ENCODE peak calls at places on chromosomes 13 and 19, in seven cellular contexts. V is mammary epithelial cell, L is IMR-90, X is GM23338, P is endodermal cell, A is OCI-LY7, O is brain microvascular endothelial cell. K is an unnamed sample.

GRCh38 chr13:20136781-20137703 is 23.8 kb downstream of the GJA3 start:
- DNase-seq in V (peak; percentile 14), L (no peak), X (peak; percentile 82), P (peak; percentile 90), A (no peak), O (no peak), K (no peak)

GRCh38 chr13:26759156-26759906 is 1.3 kb downstream of the GPR12 start:
- DNase-seq in V (no peak), L (no peak), X (peak; percentile 21), P (no peak), A (no peak), O (no peak), K (no peak)

GRCh38 chr13:59099182-59099950 is 1064.4 kb downstream of the DIAPH3 start:
- DNase-seq in V (no peak), L (peak; percentile 69), X (peak; percentile 2), P (no peak), A (no peak), O (peak; percentile 36), K (no peak)

GRCh38 chr13:35979378-35979911 is 151.7 kb downstream of the DCLK1 start:
- DNase-seq in V (peak; percentile 50), L (peak; percentile 83), X (no peak), P (no peak), A (no peak), O (peak; percentile 88), K (peak; percentile 89)

GRCh38 chr13:99314640-99315176 is 7.5 kb upstream of the GPR183 start:
- DNase-seq in V (no peak), L (peak; percentile 28), X (no peak), P (no peak), A (no peak), O (peak; percentile 94), K (no peak)

GRCh38 chr13:51286135-51287002 is 53.1 kb upstream of the SERPINE3 start:
- DNase-seq in V (peak; percentile 43), L (peak; percentile 43), X (peak; percentile 91), P (peak; percentile 96), A (peak; percentile 78), O (peak; percentile 60), K (peak; percentile 88)

GRCh38 chr19:45404557-45405434 is at the start of gene PPP1R13L:
- DNase-seq in V (peak; percentile 94), L (peak; percentile 56), X (peak; percentile 97), P (peak; percentile 97), A (peak; percentile 26), O (peak; percentile 77), K (peak; percentile 84)

GRCh38 chr19:5313307-5313706 is 27.3 kb downstream of the PTPRS start:
- DNase-seq in V (no peak), L (no peak), X (no peak), P (no peak), A (no peak), O (no peak), K (no peak)

GRCh38 chr13:47004552-47004951 is 107.7 kb upstream of the HTR2A start:
- DNase-seq in V (no peak), L (no peak), X (no peak), P (no peak), A (no peak), O (no peak), K (no peak)

GRCh38 chr13:97354808-97355207 is 79.2 kb upstream of the RAP2A start:
- DNase-seq in V (no peak), L (no peak), X (no peak), P (no peak), A (no peak), O (no peak), K (no peak)

GRCh38 chr13:75258159-75258782 is 223.7 kb downstream of the TBC1D4 start:
- DNase-seq in V (peak; percentile 50), L (peak; percentile 55), X (peak; percentile 67), P (no peak), A (peak; percentile 16), O (no peak), K (no peak)

GRCh38 chr13:102914629-102914935 is 68.8 kb downstream of the ERCC5 start:
- DNase-seq in V (no peak), L (no peak), X (no peak), P (no peak), A (no peak), O (no peak), K (no peak)

GRCh38 chr13:94947965-94948371 is 235.6 kb upstream of the SOX21 start:
- DNase-seq in V (no peak), L (no peak), X (peak; percentile 50), P (peak; percentile 63), A (no peak), O (no peak), K (no peak)

GRCh38 chr19:10815969-10816635 is 19.9 kb downstream of the TMED1 start:
- DNase-seq in V (no peak), L (peak; percentile 14), X (peak; percentile 13), P (peak; percentile 43), A (no peak), O (no peak), K (no peak)

GRCh38 chr19:10818306-10819123 is 17.5 kb downstream of the TMED1 start:
- DNase-seq in V (no peak), L (no peak), X (no peak), P (peak; percentile 35), A (no peak), O (no peak), K (no peak)

GRCh38 chr19:10816691-10817090 is 19.3 kb downstream of the TMED1 start:
- DNase-seq in V (no peak), L (no peak), X (no peak), P (peak; percentile 24), A (no peak), O (no peak), K (no peak)

GRCh38 chr19:10819124-10820060 is 16.6 kb downstream of the TMED1 start:
- DNase-seq in V (no peak), L (no peak), X (no peak), P (no peak), A (no peak), O (no peak), K (no peak)

DNA sequence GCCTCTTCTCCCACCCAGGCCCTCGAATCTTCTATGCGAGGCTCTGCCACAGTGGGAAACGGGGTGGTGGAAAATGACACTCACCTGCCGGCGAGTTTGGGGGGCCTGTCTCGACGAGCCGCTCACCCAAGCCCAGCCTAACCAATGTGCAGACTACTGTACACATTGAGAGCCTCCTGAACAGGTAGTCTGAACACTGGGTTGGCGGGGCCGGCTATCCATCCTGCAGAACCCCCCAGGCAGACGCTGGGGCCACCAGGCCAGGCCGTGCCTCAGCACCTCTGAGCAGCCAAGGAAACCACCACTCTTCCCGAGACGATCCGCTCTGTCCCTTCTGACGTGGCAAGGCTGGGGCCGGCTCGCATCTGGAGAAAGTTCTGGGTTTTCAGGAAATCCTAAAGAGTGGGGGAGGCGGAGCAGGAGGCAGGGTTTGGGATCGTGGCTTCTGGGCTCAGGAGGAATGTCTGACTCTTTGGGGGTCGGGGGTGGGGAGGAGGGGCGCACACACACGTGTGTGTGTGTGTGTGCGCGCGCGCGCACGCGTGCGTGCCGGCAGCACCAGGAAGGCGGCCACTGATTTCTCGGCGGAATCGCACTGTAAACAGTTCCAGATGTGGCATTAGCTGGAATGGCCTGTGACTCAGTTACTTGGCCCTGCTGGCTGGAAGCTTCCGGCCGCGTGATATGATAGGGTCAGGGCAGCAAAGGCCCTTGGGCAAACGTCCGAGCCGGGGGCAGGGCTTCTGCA is 18.5 kb downstream of the TMED1 start:
- DNase-seq in V (no peak), L (peak; percentile 98), X (peak; percentile 24), P (peak; percentile 46), A (no peak), O (peak; percentile 91), K (peak; percentile 53)
- H3K4me3 ChIP-seq in V (no peak overlapping the region), L (peak overlapping the region; percentile 63), X (no peak overlapping the region), P (no peak overlapping the region), A (no peak overlapping the region), O (peak overlapping the region; percentile 60), K (no peak overlapping the region)

DNA sequence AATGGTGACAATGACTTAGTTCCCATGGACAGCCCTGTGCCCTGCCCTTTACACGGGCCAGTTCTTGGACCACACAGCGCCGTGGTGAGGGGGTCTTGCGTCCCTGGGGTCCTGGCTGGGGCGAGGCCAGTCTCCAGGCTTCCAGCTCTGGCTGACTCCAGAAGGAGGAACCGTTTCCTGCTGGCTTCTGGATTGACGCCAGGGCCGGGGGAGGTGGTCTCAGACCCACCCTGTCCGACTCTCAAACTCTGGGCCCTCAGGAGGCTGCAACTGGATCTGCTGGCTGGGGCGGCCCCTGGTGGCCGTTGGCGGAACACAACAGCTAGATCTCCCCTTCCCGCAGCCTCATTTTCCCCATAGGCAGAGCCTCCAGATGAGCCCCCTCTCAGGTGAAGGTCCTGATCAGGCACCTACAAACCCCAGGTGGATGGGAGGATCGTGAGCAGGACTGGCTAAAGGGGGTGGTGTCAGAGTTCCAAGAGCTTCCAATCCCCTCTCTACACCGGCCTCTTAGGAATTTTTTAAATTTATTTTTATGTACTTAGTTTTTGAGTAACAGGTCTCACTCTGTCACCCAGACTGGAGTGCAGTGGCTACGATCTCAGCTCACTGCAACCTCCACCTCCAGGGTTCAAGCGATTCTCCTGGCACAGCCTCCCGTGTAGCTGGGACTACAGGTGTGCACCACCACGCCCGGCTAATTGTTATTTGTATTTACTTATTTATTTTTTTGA is 8.0 kb downstream of the CCDC194 start:
- DNase-seq in V (no peak), L (peak; percentile 30), X (peak; percentile 92), P (peak; percentile 92), A (peak; percentile 74), O (peak; percentile 35), K (peak; percentile 73)
- TF ChIP-seq CTCF in V (peak; percentile 77), L (peak; percentile 85), X (peak; percentile 92), P (peak; percentile 96), A (peak; percentile 93), O (peak; percentile 98), K (peak; percentile 93)

GRCh38 chr13:112966776-112967175 is 2.2 kb upstream of the MCF2L start:
- DNase-seq in V (no peak), L (no peak), X (no peak), P (no peak), A (no peak), O (no peak), K (no peak)

GRCh38 chr13:112969692-112970338 is 801 bp downstream of the MCF2L start:
- DNase-seq in V (no peak), L (no peak), X (no peak), P (no peak), A (no peak), O (no peak), K (no peak)

GRCh38 chr13:112968910-112969691 is at the start of gene MCF2L:
- DNase-seq in V (no peak), L (peak; percentile 31), X (peak; percentile 73), P (peak; percentile 83), A (peak; percentile 70), O (no peak), K (peak; percentile 37)

GRCh38 chr13:112968380-112968909 is 569 bp upstream of the MCF2L start:
- DNase-seq in V (no peak), L (no peak), X (peak; percentile 62), P (peak; percentile 79), A (peak; percentile 24), O (no peak), K (no peak)

GRCh38 chr13:112967666-112968379 is 1.2 kb upstream of the MCF2L start:
- DNase-seq in V (peak; percentile 35), L (no peak), X (no peak), P (no peak), A (no peak), O (no peak), K (no peak)
- H3K4me3 ChIP-seq in V (no peak overlapping the region), L (no peak overlapping the region), X (peak overlapping the region; percentile 77), P (peak overlapping the region; percentile 90), A (peak overlapping the region; percentile 78), O (no peak overlapping the region), K (no peak overlapping the region)

DNA sequence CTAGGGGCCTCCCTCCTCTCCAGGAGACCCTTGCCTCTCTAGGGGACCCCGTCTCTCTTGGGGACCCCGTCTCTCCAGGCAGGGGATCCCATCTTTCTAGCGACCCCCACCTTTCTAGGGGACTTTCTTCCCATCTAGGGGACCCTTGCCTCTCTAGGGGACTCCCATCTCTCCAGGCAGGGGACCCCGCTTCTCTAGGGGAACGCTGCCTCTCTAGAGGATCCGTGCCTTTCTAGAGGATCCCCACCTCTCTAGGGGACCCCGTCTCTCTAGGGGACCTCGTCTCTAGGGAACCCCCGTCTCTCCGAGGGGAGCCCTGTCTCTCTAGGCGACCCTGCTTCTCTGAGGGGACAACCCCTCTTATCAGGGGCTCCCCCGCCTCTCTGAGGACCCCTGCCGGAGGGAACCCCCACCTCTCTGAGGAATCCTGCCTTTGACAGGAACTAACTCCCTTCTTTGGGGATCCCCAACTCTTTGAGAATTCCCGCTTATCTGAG is 19.1 kb upstream of the GATAD2A start:
- DNase-seq in V (no peak), L (no peak), X (peak; percentile 52), P (no peak), A (no peak), O (no peak), K (no peak)
- TF ChIP-seq CTCF in V (no peak), L (peak; percentile 28), X (peak; percentile 43), P (peak; percentile 26), A (peak; percentile 63), O (peak; percentile 45), K (no peak)

K was measured in adrenal gland.